ENCODE peak calls at places on chromosome X, in six cellular contexts. One of them, this sample, is unnamed.
A peak's percentile ranks its signal among the peaks of the same experiment; 100 is the strongest.

GRCh38 chrX:16743604-16744325 is 24.4 kb downstream of the SYAP1 start:
- DNase-seq in KBM-7: no peak
- DNase-seq in GM12864: no peak
- DNase-seq in osteoblast: peak; percentile 76
- DNase-seq in NCI-H1694 treated with DMSO at 0.1 percent for 48 hours: no peak
- DNase-seq in caudate nucleus: no peak
- DNase-seq in this sample: no peak

GRCh38 chrX:134537179-134537945 is 77.4 kb downstream of the HPRT1 start:
- DNase-seq in GM12864: no peak
- DNase-seq in caudate nucleus: no peak
- DNase-seq in osteoblast: no peak
- DNase-seq in KBM-7: no peak
- DNase-seq in NCI-H1694 treated with DMSO at 0.1 percent for 48 hours: no peak
- DNase-seq in this sample: no peak

GRCh38 chrX:3757510-3758025 is 44.1 kb upstream of the PRKX start:
- DNase-seq in caudate nucleus: no peak
- DNase-seq in osteoblast: no peak
- DNase-seq in NCI-H1694 treated with DMSO at 0.1 percent for 48 hours: no peak
- DNase-seq in KBM-7: no peak
- DNase-seq in GM12864: no peak
- DNase-seq in this sample: no peak

GRCh38 chrX:46812445-46812844 is 24.4 kb upstream of the RP2 start:
- DNase-seq in KBM-7: no peak
- DNase-seq in caudate nucleus: no peak
- DNase-seq in GM12864: no peak
- DNase-seq in NCI-H1694 treated with DMSO at 0.1 percent for 48 hours: no peak
- DNase-seq in osteoblast: peak; percentile 50
- DNase-seq in this sample: no peak

GRCh38 chrX:7925867-7926472 is 1.2 kb downstream of the PNPLA4 start:
- DNase-seq in GM12864: peak; percentile 40
- DNase-seq in NCI-H1694 treated with DMSO at 0.1 percent for 48 hours: peak; percentile 7
- DNase-seq in osteoblast: peak; percentile 71
- DNase-seq in caudate nucleus: peak; percentile 10
- DNase-seq in KBM-7: peak; percentile 52
- DNase-seq in this sample: peak; percentile 47

GRCh38 chrX:23668335-23668734 is 1.0 kb downstream of the PRDX4 start:
- DNase-seq in caudate nucleus: no peak
- DNase-seq in GM12864: peak; percentile 15
- DNase-seq in osteoblast: no peak
- DNase-seq in KBM-7: peak; percentile 17
- DNase-seq in NCI-H1694 treated with DMSO at 0.1 percent for 48 hours: no peak
- DNase-seq in this sample: peak; percentile 11

GRCh38 chrX:133414399-133415275 is 652 bp downstream of the GPC4 start:
- DNase-seq in osteoblast: peak; percentile 36
- DNase-seq in KBM-7: peak; percentile 4
- DNase-seq in caudate nucleus: no peak
- DNase-seq in NCI-H1694 treated with DMSO at 0.1 percent for 48 hours: no peak
- DNase-seq in GM12864: no peak
- DNase-seq in this sample: no peak

GRCh38 chrX:39823848-39824247 is 273.9 kb downstream of the BCOR start:
- DNase-seq in osteoblast: no peak
- DNase-seq in NCI-H1694 treated with DMSO at 0.1 percent for 48 hours: no peak
- DNase-seq in KBM-7: peak; percentile 48
- DNase-seq in caudate nucleus: no peak
- DNase-seq in GM12864: no peak
- DNase-seq in this sample: no peak

GRCh38 chrX:150902434-150903109 is 4.1 kb upstream of the CD99L2 start:
- DNase-seq in GM12864: no peak
- DNase-seq in caudate nucleus: no peak
- DNase-seq in osteoblast: no peak
- DNase-seq in KBM-7: no peak
- DNase-seq in NCI-H1694 treated with DMSO at 0.1 percent for 48 hours: no peak
- DNase-seq in this sample: no peak

GRCh38 chrX:154990496-154990895 is 32.0 kb downstream of the F8 start:
- DNase-seq in osteoblast: no peak
- DNase-seq in caudate nucleus: no peak
- DNase-seq in NCI-H1694 treated with DMSO at 0.1 percent for 48 hours: no peak
- DNase-seq in GM12864: no peak
- DNase-seq in KBM-7: no peak
- DNase-seq in this sample: no peak

GRCh38 chrX:14670819-14671218 is 141.5 kb downstream of the GLRA2 start:
- DNase-seq in KBM-7: no peak
- DNase-seq in caudate nucleus: no peak
- DNase-seq in GM12864: peak; percentile 13
- DNase-seq in NCI-H1694 treated with DMSO at 0.1 percent for 48 hours: no peak
- DNase-seq in osteoblast: no peak
- DNase-seq in this sample: no peak

GRCh38 chrX:97529801-97530200 is 646.1 kb downstream of the RPA4 start:
- DNase-seq in NCI-H1694 treated with DMSO at 0.1 percent for 48 hours: no peak
- DNase-seq in KBM-7: no peak
- DNase-seq in GM12864: no peak
- DNase-seq in caudate nucleus: no peak
- DNase-seq in osteoblast: no peak
- DNase-seq in this sample: no peak

GRCh38 chrX:147570483-147570882 is 341.2 kb upstream of the FMR1 start:
- DNase-seq in KBM-7: no peak
- DNase-seq in NCI-H1694 treated with DMSO at 0.1 percent for 48 hours: no peak
- DNase-seq in GM12864: no peak
- DNase-seq in caudate nucleus: no peak
- DNase-seq in osteoblast: no peak
- DNase-seq in this sample: no peak

GRCh38 chrX:122475306-122475705 is 708.8 kb upstream of the GRIA3 start:
- DNase-seq in KBM-7: no peak
- DNase-seq in GM12864: no peak
- DNase-seq in caudate nucleus: no peak
- DNase-seq in osteoblast: no peak
- DNase-seq in NCI-H1694 treated with DMSO at 0.1 percent for 48 hours: no peak
- DNase-seq in this sample: no peak

GRCh38 chrX:12887141-12887540 is 19.3 kb upstream of the TLR8 start:
- DNase-seq in KBM-7: no peak
- DNase-seq in GM12864: no peak
- DNase-seq in NCI-H1694 treated with DMSO at 0.1 percent for 48 hours: no peak
- DNase-seq in caudate nucleus: no peak
- DNase-seq in osteoblast: no peak
- DNase-seq in this sample: no peak

GRCh38 chrX:16870861-16871584 is 861 bp upstream of the RBBP7 start:
- DNase-seq in GM12864: no peak
- DNase-seq in NCI-H1694 treated with DMSO at 0.1 percent for 48 hours: no peak
- DNase-seq in KBM-7: peak; percentile 77
- DNase-seq in osteoblast: no peak
- DNase-seq in caudate nucleus: no peak
- DNase-seq in this sample: peak; percentile 13

GRCh38 chrX:55132416-55132815 is 43.6 kb downstream of the PAGE2 start:
- DNase-seq in caudate nucleus: no peak
- DNase-seq in osteoblast: no peak
- DNase-seq in KBM-7: no peak
- DNase-seq in GM12864: no peak
- DNase-seq in NCI-H1694 treated with DMSO at 0.1 percent for 48 hours: no peak
- DNase-seq in this sample: no peak

GRCh38 chrX:45300638-45301037 is 100.0 kb upstream of the DIPK2B start:
- DNase-seq in osteoblast: no peak
- DNase-seq in NCI-H1694 treated with DMSO at 0.1 percent for 48 hours: no peak
- DNase-seq in KBM-7: peak; percentile 5
- DNase-seq in caudate nucleus: no peak
- DNase-seq in GM12864: no peak
- DNase-seq in this sample: no peak

GRCh38 chrX:105451426-105451825 is 230.9 kb upstream of the TEX13A start:
- DNase-seq in caudate nucleus: no peak
- DNase-seq in KBM-7: no peak
- DNase-seq in GM12864: no peak
- DNase-seq in osteoblast: no peak
- DNase-seq in NCI-H1694 treated with DMSO at 0.1 percent for 48 hours: no peak
- DNase-seq in this sample: no peak

GRCh38 chrX:13659057-13659456 is 6.1 kb downstream of the TCEANC start:
- DNase-seq in KBM-7: peak; percentile 51
- DNase-seq in NCI-H1694 treated with DMSO at 0.1 percent for 48 hours: no peak
- DNase-seq in osteoblast: peak; percentile 58
- DNase-seq in caudate nucleus: no peak
- DNase-seq in GM12864: no peak
- DNase-seq in this sample: no peak

GRCh38 chrX:84155938-84156337 is 32.1 kb downstream of the RPS6KA6 start:
- DNase-seq in NCI-H1694 treated with DMSO at 0.1 percent for 48 hours: no peak
- DNase-seq in osteoblast: no peak
- DNase-seq in KBM-7: no peak
- DNase-seq in GM12864: no peak
- DNase-seq in caudate nucleus: no peak
- DNase-seq in this sample: no peak

GRCh38 chrX:105744946-105745345 is 77.4 kb upstream of the NRK start:
- DNase-seq in caudate nucleus: no peak
- DNase-seq in KBM-7: no peak
- DNase-seq in osteoblast: no peak
- DNase-seq in GM12864: no peak
- DNase-seq in NCI-H1694 treated with DMSO at 0.1 percent for 48 hours: no peak
- DNase-seq in this sample: no peak

GRCh38 chrX:3962511-3963350 is 249.3 kb upstream of the PRKX start:
- DNase-seq in NCI-H1694 treated with DMSO at 0.1 percent for 48 hours: no peak
- DNase-seq in osteoblast: no peak
- DNase-seq in caudate nucleus: no peak
- DNase-seq in KBM-7: peak; percentile 51
- DNase-seq in GM12864: no peak
- DNase-seq in this sample: peak; percentile 3

GRCh38 chrX:134484039-134484438 is 24.1 kb downstream of the HPRT1 start:
- DNase-seq in GM12864: no peak
- DNase-seq in caudate nucleus: no peak
- DNase-seq in NCI-H1694 treated with DMSO at 0.1 percent for 48 hours: peak; percentile 1
- DNase-seq in osteoblast: no peak
- DNase-seq in KBM-7: peak; percentile 78
- DNase-seq in this sample: no peak

GRCh38 chrX:22148565-22148964 is 116.4 kb downstream of the PHEX start:
- DNase-seq in caudate nucleus: no peak
- DNase-seq in GM12864: no peak
- DNase-seq in KBM-7: no peak
- DNase-seq in NCI-H1694 treated with DMSO at 0.1 percent for 48 hours: no peak
- DNase-seq in osteoblast: no peak
- DNase-seq in this sample: no peak

GRCh38 chrX:115957862-115958490 is 212.6 kb upstream of the AGTR2 start:
- DNase-seq in osteoblast: no peak
- DNase-seq in GM12864: no peak
- DNase-seq in KBM-7: peak; percentile 46
- DNase-seq in NCI-H1694 treated with DMSO at 0.1 percent for 48 hours: peak; percentile 18
- DNase-seq in caudate nucleus: no peak
- DNase-seq in this sample: no peak

GRCh38 chrX:41389311-41389888 is 55.4 kb downstream of the DDX3X start:
- DNase-seq in NCI-H1694 treated with DMSO at 0.1 percent for 48 hours: no peak
- DNase-seq in osteoblast: peak; percentile 45
- DNase-seq in caudate nucleus: no peak
- DNase-seq in KBM-7: no peak
- DNase-seq in GM12864: no peak
- DNase-seq in this sample: no peak

GRCh38 chrX:128019218-128019617 is 33.0 kb downstream of the ACTRT1 start:
- DNase-seq in NCI-H1694 treated with DMSO at 0.1 percent for 48 hours: no peak
- DNase-seq in GM12864: no peak
- DNase-seq in caudate nucleus: no peak
- DNase-seq in KBM-7: no peak
- DNase-seq in osteoblast: no peak
- DNase-seq in this sample: no peak

GRCh38 chrX:121641560-121641959 is 594.1 kb downstream of the GLUD2 start:
- DNase-seq in NCI-H1694 treated with DMSO at 0.1 percent for 48 hours: no peak
- DNase-seq in caudate nucleus: no peak
- DNase-seq in GM12864: no peak
- DNase-seq in KBM-7: no peak
- DNase-seq in osteoblast: no peak
- DNase-seq in this sample: no peak

GRCh38 chrX:100645106-100645505 is 1.1 kb downstream of the SRPX2 start:
- DNase-seq in caudate nucleus: no peak
- DNase-seq in KBM-7: no peak
- DNase-seq in NCI-H1694 treated with DMSO at 0.1 percent for 48 hours: no peak
- DNase-seq in GM12864: no peak
- DNase-seq in osteoblast: no peak
- DNase-seq in this sample: no peak

GRCh38 chrX:7904557-7904956 is 22.7 kb downstream of the PNPLA4 start:
- DNase-seq in NCI-H1694 treated with DMSO at 0.1 percent for 48 hours: no peak
- DNase-seq in GM12864: no peak
- DNase-seq in osteoblast: no peak
- DNase-seq in caudate nucleus: no peak
- DNase-seq in KBM-7: no peak
- DNase-seq in this sample: no peak

GRCh38 chrX:53440631-53441517 is 6.7 kb upstream of the HSD17B10 start:
- DNase-seq in caudate nucleus: no peak
- DNase-seq in GM12864: no peak
- DNase-seq in NCI-H1694 treated with DMSO at 0.1 percent for 48 hours: peak; percentile 52
- DNase-seq in KBM-7: peak; percentile 59
- DNase-seq in osteoblast: peak; percentile 83
- DNase-seq in this sample: no peak